ENCODE peak calls at places on chromosomes 4 and X, in ten cellular contexts. One of them, this sample, is unnamed. For H3K4me1, the result is how much of the 10 kb centered on the place peaks cover.

GRCh38 chr4:98659741-98660507 is 1.5 kb upstream of the TSPAN5 start:
- DNase-seq in heart right ventricle: no peak
- DNase-seq in psoas muscle: no peak
- DNase-seq in PC-9: no peak
- DNase-seq in keratinocyte: no peak
- DNase-seq in lower lobe of right lung: no peak
- DNase-seq in OCI-LY7: no peak
- DNase-seq in tibial artery: no peak
- DNase-seq in heart left ventricle: no peak
- DNase-seq in body of pancreas: no peak
- DNase-seq in this sample: no peak

GRCh38 chr4:55351824-55352223 is 5.8 kb downstream of the SRD5A3 start:
- DNase-seq in tibial artery: no peak
- DNase-seq in OCI-LY7: no peak
- DNase-seq in heart left ventricle: no peak
- DNase-seq in body of pancreas: no peak
- DNase-seq in heart right ventricle: no peak
- DNase-seq in PC-9: no peak
- DNase-seq in keratinocyte: no peak
- DNase-seq in lower lobe of right lung: no peak
- DNase-seq in psoas muscle: no peak
- DNase-seq in this sample: no peak

GRCh38 chr4:24248674-24249644 is 335.4 kb downstream of the DHX15 start:
- DNase-seq in PC-9: no peak
- DNase-seq in heart left ventricle: peak
- DNase-seq in OCI-LY7: no peak
- DNase-seq in psoas muscle: peak
- DNase-seq in lower lobe of right lung: no peak
- DNase-seq in body of pancreas: no peak
- DNase-seq in tibial artery: no peak
- DNase-seq in heart right ventricle: peak
- DNase-seq in keratinocyte: no peak
- DNase-seq in this sample: no peak

GRCh38 chr4:158006973-158007372 is 165.9 kb downstream of the GASK1B start:
- DNase-seq in heart left ventricle: peak
- DNase-seq in psoas muscle: no peak
- DNase-seq in PC-9: no peak
- DNase-seq in body of pancreas: no peak
- DNase-seq in keratinocyte: no peak
- DNase-seq in OCI-LY7: no peak
- DNase-seq in tibial artery: no peak
- DNase-seq in heart right ventricle: no peak
- DNase-seq in lower lobe of right lung: no peak
- DNase-seq in this sample: no peak

GRCh38 chr4:10524196-10524833 is 67.1 kb upstream of the ZNF518B start:
- DNase-seq in tibial artery: peak
- DNase-seq in heart right ventricle: no peak
- DNase-seq in heart left ventricle: no peak
- DNase-seq in PC-9: no peak
- DNase-seq in psoas muscle: no peak
- DNase-seq in body of pancreas: no peak
- DNase-seq in lower lobe of right lung: no peak
- DNase-seq in OCI-LY7: no peak
- DNase-seq in keratinocyte: no peak
- DNase-seq in this sample: no peak

GRCh38 chr4:42501624-42502401 is 104.5 kb downstream of the SHISA3 start:
- DNase-seq in keratinocyte: no peak
- DNase-seq in OCI-LY7: no peak
- DNase-seq in body of pancreas: no peak
- DNase-seq in heart right ventricle: no peak
- DNase-seq in PC-9: no peak
- DNase-seq in heart left ventricle: no peak
- DNase-seq in lower lobe of right lung: no peak
- DNase-seq in tibial artery: no peak
- DNase-seq in psoas muscle: no peak
- DNase-seq in this sample: no peak

GRCh38 chrX:150842198-150842553 is 56.3 kb downstream of the CD99L2 start:
- DNase-seq in body of pancreas: no peak
- DNase-seq in lower lobe of right lung: no peak
- DNase-seq in PC-9: no peak
- DNase-seq in heart left ventricle: no peak
- DNase-seq in tibial artery: no peak
- DNase-seq in OCI-LY7: no peak
- DNase-seq in heart right ventricle: no peak
- DNase-seq in keratinocyte: no peak
- DNase-seq in psoas muscle: no peak
- DNase-seq in this sample: no peak

GRCh38 chr4:48360285-48360965 is 19.1 kb downstream of the SLAIN2 start:
- DNase-seq in psoas muscle: no peak
- DNase-seq in tibial artery: no peak
- DNase-seq in keratinocyte: no peak
- DNase-seq in OCI-LY7: no peak
- DNase-seq in PC-9: no peak
- DNase-seq in heart right ventricle: no peak
- DNase-seq in lower lobe of right lung: no peak
- DNase-seq in heart left ventricle: no peak
- DNase-seq in body of pancreas: no peak
- DNase-seq in this sample: no peak

GRCh38 chrX:1468250-1468772 is 15.6 kb upstream of the ASMTL start:
- DNase-seq in lower lobe of right lung: no peak
- DNase-seq in tibial artery: no peak
- DNase-seq in body of pancreas: no peak
- DNase-seq in psoas muscle: peak
- DNase-seq in heart left ventricle: peak
- DNase-seq in PC-9: peak
- DNase-seq in keratinocyte: no peak
- DNase-seq in heart right ventricle: no peak
- DNase-seq in OCI-LY7: peak
- DNase-seq in this sample: no peak

GRCh38 chr4:1210971-1211370 is 38.0 kb downstream of the CTBP1 start:
- DNase-seq in body of pancreas: peak
- DNase-seq in heart left ventricle: no peak
- DNase-seq in heart right ventricle: peak
- DNase-seq in lower lobe of right lung: peak
- DNase-seq in keratinocyte: no peak
- DNase-seq in psoas muscle: peak
- DNase-seq in tibial artery: peak
- DNase-seq in OCI-LY7: no peak
- DNase-seq in PC-9: no peak
- DNase-seq in this sample: no peak

GRCh38 chr4:15451181-15451865 is 18.4 kb upstream of the CC2D2A start:
- DNase-seq in OCI-LY7: no peak
- DNase-seq in tibial artery: no peak
- DNase-seq in keratinocyte: no peak
- DNase-seq in body of pancreas: no peak
- DNase-seq in heart left ventricle: no peak
- DNase-seq in heart right ventricle: no peak
- DNase-seq in lower lobe of right lung: no peak
- DNase-seq in psoas muscle: no peak
- DNase-seq in PC-9: no peak
- DNase-seq in this sample: no peak

GRCh38 chrX:21702725-21703228 is 44.6 kb upstream of the KLHL34 start:
- DNase-seq in lower lobe of right lung: no peak
- DNase-seq in heart left ventricle: no peak
- DNase-seq in tibial artery: no peak
- DNase-seq in PC-9: no peak
- DNase-seq in psoas muscle: no peak
- DNase-seq in body of pancreas: no peak
- DNase-seq in keratinocyte: no peak
- DNase-seq in OCI-LY7: no peak
- DNase-seq in heart right ventricle: no peak
- DNase-seq in this sample: no peak

GRCh38 chr4:153205757-153206156 is 1.5 kb downstream of the TRIM2 start:
- DNase-seq in OCI-LY7: no peak
- DNase-seq in heart right ventricle: no peak
- DNase-seq in PC-9: peak
- DNase-seq in tibial artery: no peak
- DNase-seq in lower lobe of right lung: no peak
- DNase-seq in heart left ventricle: no peak
- DNase-seq in keratinocyte: no peak
- DNase-seq in body of pancreas: peak
- DNase-seq in psoas muscle: no peak
- DNase-seq in this sample: no peak

GRCh38 chr4:8571702-8572685 is 8.2 kb upstream of the GPR78 start:
- DNase-seq in tibial artery: no peak
- DNase-seq in keratinocyte: no peak
- DNase-seq in OCI-LY7: no peak
- DNase-seq in psoas muscle: peak
- DNase-seq in body of pancreas: no peak
- DNase-seq in PC-9: peak
- DNase-seq in heart left ventricle: no peak
- DNase-seq in heart right ventricle: no peak
- DNase-seq in lower lobe of right lung: no peak
- DNase-seq in this sample: no peak

GRCh38 chr4:85760521-85760920 is 285.6 kb downstream of the ARHGAP24 start:
- DNase-seq in body of pancreas: no peak
- DNase-seq in tibial artery: no peak
- DNase-seq in PC-9: no peak
- DNase-seq in OCI-LY7: no peak
- DNase-seq in heart right ventricle: peak
- DNase-seq in keratinocyte: no peak
- DNase-seq in psoas muscle: no peak
- DNase-seq in heart left ventricle: no peak
- DNase-seq in lower lobe of right lung: no peak
- DNase-seq in this sample: no peak

GRCh38 chrX:37867509-37868153 is 20.3 kb upstream of the DYNLT3 start:
- DNase-seq in heart right ventricle: no peak
- DNase-seq in lower lobe of right lung: no peak
- DNase-seq in body of pancreas: no peak
- DNase-seq in OCI-LY7: no peak
- DNase-seq in psoas muscle: no peak
- DNase-seq in keratinocyte: no peak
- DNase-seq in heart left ventricle: no peak
- DNase-seq in PC-9: no peak
- DNase-seq in tibial artery: no peak
- DNase-seq in this sample: no peak

GRCh38 chrX:101460669-101461068 is 24.6 kb upstream of the ARMCX4 start:
- DNase-seq in tibial artery: no peak
- DNase-seq in keratinocyte: no peak
- DNase-seq in heart right ventricle: no peak
- DNase-seq in PC-9: no peak
- DNase-seq in OCI-LY7: no peak
- DNase-seq in psoas muscle: no peak
- DNase-seq in body of pancreas: no peak
- DNase-seq in heart left ventricle: no peak
- DNase-seq in lower lobe of right lung: no peak
- DNase-seq in this sample: no peak
- TF ChIP-seq CTCF in tibial artery: no peak
- TF ChIP-seq CTCF in keratinocyte: no peak
- TF ChIP-seq CTCF in heart right ventricle: no peak
- TF ChIP-seq CTCF in PC-9: no peak
- TF ChIP-seq CTCF in OCI-LY7: no peak
- TF ChIP-seq CTCF in psoas muscle: no peak
- TF ChIP-seq CTCF in body of pancreas: no peak
- TF ChIP-seq CTCF in heart left ventricle: no peak
- TF ChIP-seq CTCF in lower lobe of right lung: no peak
- TF ChIP-seq CTCF in this sample: no peak

DNA sequence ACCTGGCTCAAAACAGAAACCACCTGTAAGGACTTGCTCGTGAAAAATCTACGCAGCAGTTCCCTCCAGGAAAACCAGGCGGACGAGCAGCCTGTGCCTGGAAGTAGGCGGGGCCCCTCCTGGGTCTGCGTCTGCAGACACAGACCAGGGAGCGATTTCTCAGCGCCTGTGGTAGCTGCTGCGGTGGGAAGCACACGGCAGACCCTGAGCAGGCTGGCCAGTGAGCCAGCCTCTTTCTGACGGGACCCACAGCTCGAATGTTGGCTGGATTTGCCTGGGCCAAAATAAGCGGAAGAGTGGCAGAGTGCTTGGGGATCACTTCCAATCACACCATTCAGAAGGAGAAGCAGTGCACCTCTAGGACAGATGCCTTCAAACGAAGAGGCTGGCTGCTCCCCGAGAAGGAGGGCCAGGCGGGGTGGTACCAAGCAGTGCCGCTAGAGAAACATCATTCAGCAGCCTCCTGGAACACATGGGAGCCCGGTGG is 86.0 kb downstream of the GATB start:
- DNase-seq in body of pancreas: peak
- DNase-seq in heart right ventricle: peak
- DNase-seq in psoas muscle: no peak
- DNase-seq in lower lobe of right lung: peak
- DNase-seq in OCI-LY7: no peak
- DNase-seq in keratinocyte: peak
- DNase-seq in heart left ventricle: peak
- DNase-seq in tibial artery: no peak
- DNase-seq in PC-9: no peak
- DNase-seq in this sample: peak
- H3K4me3 ChIP-seq in body of pancreas: no peak
- H3K4me3 ChIP-seq in heart right ventricle: peak
- H3K4me3 ChIP-seq in psoas muscle: peak
- H3K4me3 ChIP-seq in lower lobe of right lung: peak
- H3K4me3 ChIP-seq in OCI-LY7: no peak
- H3K4me3 ChIP-seq in keratinocyte: peak
- H3K4me3 ChIP-seq in heart left ventricle: no peak
- H3K4me3 ChIP-seq in tibial artery: peak
- H3K4me3 ChIP-seq in PC-9: no peak
- H3K4me3 ChIP-seq in this sample: peak

DNA sequence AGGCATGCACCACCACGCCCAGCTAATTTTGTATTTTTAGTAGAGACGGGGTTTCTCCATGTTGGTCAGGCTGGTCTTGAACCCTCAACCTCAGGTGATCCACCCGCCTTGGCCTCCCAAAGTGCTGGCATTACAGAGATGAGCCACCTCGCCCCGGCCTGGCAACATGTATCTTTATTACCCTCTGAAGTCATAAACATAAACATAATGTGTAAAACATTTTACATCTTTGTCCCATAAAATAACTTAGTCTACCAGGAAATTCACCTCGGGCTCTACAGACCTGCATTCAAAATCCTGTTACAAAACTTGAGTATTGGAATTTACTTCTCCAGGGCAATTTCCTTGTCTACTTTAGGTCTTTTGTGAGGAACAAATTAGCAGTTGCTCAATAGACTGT is 68.1 kb upstream of the DUSP21 start:
- DNase-seq in PC-9: no peak
- DNase-seq in lower lobe of right lung: no peak
- DNase-seq in tibial artery: no peak
- DNase-seq in body of pancreas: no peak
- DNase-seq in keratinocyte: no peak
- DNase-seq in heart right ventricle: no peak
- DNase-seq in heart left ventricle: no peak
- DNase-seq in OCI-LY7: no peak
- DNase-seq in psoas muscle: no peak
- DNase-seq in this sample: no peak
- H3K4me1 ChIP-seq in PC-9: under half
- H3K4me1 ChIP-seq in lower lobe of right lung: under half
- H3K4me1 ChIP-seq in tibial artery: under half
- H3K4me1 ChIP-seq in body of pancreas: under half
- H3K4me1 ChIP-seq in keratinocyte: under half
- H3K4me1 ChIP-seq in heart right ventricle: under half
- H3K4me1 ChIP-seq in heart left ventricle: under half
- H3K4me1 ChIP-seq in OCI-LY7: under half
- H3K4me1 ChIP-seq in psoas muscle: under half
- H3K4me1 ChIP-seq in this sample: under half

GRCh38 chr4:122203407-122203806 is 51.3 kb downstream of the BLTP1 start:
- DNase-seq in lower lobe of right lung: no peak
- DNase-seq in body of pancreas: no peak
- DNase-seq in psoas muscle: no peak
- DNase-seq in heart left ventricle: no peak
- DNase-seq in heart right ventricle: no peak
- DNase-seq in OCI-LY7: no peak
- DNase-seq in PC-9: no peak
- DNase-seq in keratinocyte: no peak
- DNase-seq in tibial artery: no peak
- DNase-seq in this sample: no peak

GRCh38 chr4:122205687-122206086 is 53.6 kb downstream of the BLTP1 start:
- DNase-seq in heart left ventricle: no peak
- DNase-seq in lower lobe of right lung: no peak
- DNase-seq in psoas muscle: no peak
- DNase-seq in tibial artery: no peak
- DNase-seq in PC-9: no peak
- DNase-seq in heart right ventricle: no peak
- DNase-seq in body of pancreas: no peak
- DNase-seq in OCI-LY7: peak
- DNase-seq in keratinocyte: no peak
- DNase-seq in this sample: no peak
- TF ChIP-seq CTCF in heart left ventricle: no peak
- TF ChIP-seq CTCF in lower lobe of right lung: no peak
- TF ChIP-seq CTCF in psoas muscle: no peak
- TF ChIP-seq CTCF in tibial artery: no peak
- TF ChIP-seq CTCF in PC-9: no peak
- TF ChIP-seq CTCF in heart right ventricle: no peak
- TF ChIP-seq CTCF in body of pancreas: no peak
- TF ChIP-seq CTCF in OCI-LY7: peak
- TF ChIP-seq CTCF in keratinocyte: no peak
- TF ChIP-seq CTCF in this sample: peak